ENCODE peak calls at places on chromosomes 11 and 22, in six cellular contexts. T, F, G, B, L and C are unnamed samples. For H3K4me1 and H3K27me3, the result is how much of the 10 kb centered on the place peaks cover.

GRCh38 chr22:19876314-19876940 is 21.8 kb upstream of the GNB1L start:
- ATAC-seq in T (no peak), F (no peak), G (no peak), B (no peak), L (no peak), C (no peak)

GRCh38 chr11:20639688-20640087 is 29.7 kb upstream of the NELL1 start:
- ATAC-seq in T (no peak), F (no peak), G (no peak), B (no peak), L (no peak), C (no peak)

GRCh38 chr11:35049906-35050531 is 89.0 kb upstream of the CD44 start:
- ATAC-seq in T (no peak), F (no peak), G (no peak), B (no peak), L (no peak), C (no peak)

GRCh38 chr11:82701847-82702520 is 31.7 kb downstream of the FAM181B start:
- ATAC-seq in T (no peak), F (no peak), G (no peak), B (no peak), L (peak), C (no peak)

GRCh38 chr11:108235633-108236032 is 12.8 kb downstream of the ATM start:
- ATAC-seq in T (no peak), F (no peak), G (no peak), B (no peak), L (no peak), C (no peak)

GRCh38 chr22:35308480-35308945 is 8.8 kb downstream of the TOM1 start:
- ATAC-seq in T (no peak), F (no peak), G (no peak), B (no peak), L (no peak), C (no peak)

GRCh38 chr11:107708787-107709186 is 3.1 kb downstream of the SLN start:
- ATAC-seq in T (no peak), F (peak), G (no peak), B (no peak), L (no peak), C (no peak)

GRCh38 chr11:94706211-94706610 is 61.9 kb upstream of the AMOTL1 start:
- ATAC-seq in T (peak), F (peak), G (peak), B (peak), L (no peak), C (no peak)

GRCh38 chr11:35178862-35179261 is 39.9 kb downstream of the CD44 start:
- ATAC-seq in T (no peak), F (no peak), G (peak), B (no peak), L (no peak), C (no peak)

GRCh38 chr11:68503281-68503687 is 42.7 kb downstream of the PPP6R3 start:
- ATAC-seq in T (no peak), F (no peak), G (no peak), B (no peak), L (no peak), C (no peak)

GRCh38 chr11:11244470-11245080 is 108.5 kb downstream of the CSNK2A3 start:
- ATAC-seq in T (no peak), F (no peak), G (no peak), B (no peak), L (no peak), C (no peak)

GRCh38 chr11:78420255-78420764 is 2.7 kb upstream of the GAB2 start:
- ATAC-seq in T (peak), F (no peak), G (no peak), B (no peak), L (no peak), C (peak)

GRCh38 chr11:129222158-129222557 is 30.0 kb upstream of the ARHGAP32 start:
- ATAC-seq in T (no peak), F (no peak), G (no peak), B (peak), L (no peak), C (no peak)

GRCh38 chr22:39091136-39092081 is 5.6 kb upstream of the APOBEC3H start:
- ATAC-seq in T (no peak), F (no peak), G (no peak), B (no peak), L (no peak), C (no peak)

GRCh38 chr11:47488111-47488510 is 39.2 kb upstream of the RAPSN start:
- ATAC-seq in T (no peak), F (no peak), G (no peak), B (no peak), L (peak), C (no peak)

GRCh38 chr11:59187587-59187986 is 15.7 kb downstream of the DTX4 start:
- ATAC-seq in T (peak), F (peak), G (no peak), B (peak), L (no peak), C (peak)

GRCh38 chr22:25749420-25750169 is 7.6 kb downstream of the MYO18B start:
- ATAC-seq in T (no peak), F (peak), G (no peak), B (no peak), L (no peak), C (no peak)
- H3K4me1 ChIP-seq in T (under half), F (half or more), G (under half), B (under half), L (under half), C (under half)

DNA sequence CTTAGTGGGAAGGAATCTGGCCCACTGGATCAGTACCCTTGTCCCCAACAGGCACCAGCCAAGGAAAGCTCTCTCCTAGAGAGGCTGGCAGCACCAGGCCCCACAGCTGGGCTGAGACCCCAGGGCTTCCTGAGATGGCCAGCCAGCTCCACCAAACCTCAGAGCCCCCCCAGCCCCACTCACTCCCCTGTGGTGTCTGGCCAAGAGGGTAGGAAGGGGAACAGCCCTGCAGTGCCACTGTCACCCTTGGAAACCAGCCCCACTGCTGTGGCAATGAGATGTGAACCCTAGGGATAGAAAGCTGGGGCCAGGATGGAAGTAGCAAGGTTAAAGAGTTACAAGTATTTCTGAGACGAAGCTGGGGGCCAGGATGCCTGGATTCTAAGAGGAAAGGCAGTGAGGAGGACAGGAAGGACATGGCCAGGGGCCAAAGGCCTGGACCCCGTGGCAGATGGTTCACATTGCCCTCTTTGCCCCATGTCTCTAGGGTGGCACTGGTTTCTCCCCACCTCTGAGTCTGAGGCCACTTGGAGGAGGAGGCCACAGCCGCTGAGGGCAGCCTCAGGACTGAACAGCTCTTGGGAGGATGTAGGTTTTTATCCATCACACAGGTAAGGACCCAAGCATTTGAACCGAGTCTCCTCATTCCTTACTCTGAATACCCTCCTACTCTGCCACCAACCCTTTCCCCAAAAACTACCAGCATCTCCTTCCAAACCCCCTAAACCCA is 28.8 kb downstream of the NRXN2 start:
- ATAC-seq in T (no peak), F (no peak), G (no peak), B (no peak), L (no peak), C (no peak)
- H3K27me3 ChIP-seq in T (under half), F (under half), G (under half), B (under half), L (half or more), C (under half)

GRCh38 chr22:49869091-49869830 is 15.6 kb downstream of the ZBED4 start:
- ATAC-seq in T (no peak), F (no peak), G (no peak), B (no peak), L (no peak), C (no peak)

GRCh38 chr22:49866646-49867045 is 13.0 kb downstream of the ZBED4 start:
- ATAC-seq in T (no peak), F (no peak), G (no peak), B (no peak), L (no peak), C (no peak)

GRCh38 chr22:49865156-49865555 is 11.5 kb downstream of the ZBED4 start:
- ATAC-seq in T (no peak), F (no peak), G (no peak), B (no peak), L (no peak), C (no peak)

GRCh38 chr22:49866134-49866533 is 12.5 kb downstream of the ZBED4 start:
- ATAC-seq in T (no peak), F (no peak), G (no peak), B (no peak), L (no peak), C (no peak)

GRCh38 chr22:49867303-49868250 is 13.9 kb downstream of the ZBED4 start:
- ATAC-seq in T (no peak), F (no peak), G (no peak), B (no peak), L (peak), C (peak)
- H3K4me1 ChIP-seq in T (under half), F (under half), G (under half), B (under half), L (under half), C (under half)

DNA sequence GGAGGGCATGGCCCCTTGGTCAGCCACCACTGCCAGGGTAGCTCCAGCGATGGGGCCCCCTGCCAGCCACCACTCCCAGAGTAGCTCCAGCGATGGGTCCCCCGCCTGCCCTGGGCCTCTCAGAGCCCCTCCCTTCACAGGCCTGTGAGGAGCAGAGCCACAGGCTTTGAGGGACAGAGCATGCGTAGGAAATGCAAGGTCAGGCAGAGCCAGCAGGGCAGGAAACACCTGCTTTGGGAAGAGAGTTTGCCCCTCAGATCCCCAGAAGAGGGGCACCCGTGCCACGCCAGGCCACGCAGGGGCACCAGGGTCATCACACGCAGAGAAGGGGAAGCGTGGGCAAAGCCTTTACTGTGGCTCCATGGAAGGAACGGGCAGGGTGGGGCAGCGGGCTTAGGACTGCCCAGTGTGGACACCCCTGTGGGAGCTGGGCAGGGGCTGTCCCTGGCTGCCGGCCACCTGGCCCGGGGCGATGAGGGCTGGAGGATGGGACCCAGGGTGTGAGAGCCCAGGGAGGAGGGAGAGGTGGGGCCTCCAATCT is 477.8 kb downstream of the BRD1 start:
- ATAC-seq in T (peak), F (no peak), G (no peak), B (no peak), L (no peak), C (no peak)
- H3K27me3 ChIP-seq in T (under half), F (under half), G (under half), B (under half), L (half or more), C (half or more)

DNA sequence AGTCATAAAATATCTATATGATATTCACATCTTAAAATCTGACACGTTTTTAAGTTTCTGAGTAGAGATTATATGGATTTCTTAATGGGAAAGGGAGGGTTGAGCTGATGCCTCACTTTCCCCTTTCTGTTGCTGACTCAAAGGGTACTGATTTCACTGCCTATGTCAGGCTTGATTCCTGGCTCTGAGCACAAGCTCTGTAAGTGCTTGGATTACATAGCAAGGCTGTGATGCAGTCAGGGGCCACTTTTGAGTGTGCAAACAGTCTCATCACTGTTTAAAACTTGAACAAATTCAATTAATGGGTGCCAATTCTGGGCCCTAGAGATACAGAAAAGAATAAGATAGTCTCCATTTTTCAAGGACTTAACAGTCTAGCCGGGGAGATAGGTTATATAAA is 14.4 kb downstream of the ATXN10 start:
- ATAC-seq in T (no peak), F (peak), G (no peak), B (no peak), L (no peak), C (no peak)
- H3K4me1 ChIP-seq in T (under half), F (half or more), G (half or more), B (half or more), L (under half), C (under half)

GRCh38 chr11:72637926-72638325 is 36.3 kb downstream of the PDE2A start:
- ATAC-seq in T (no peak), F (no peak), G (no peak), B (no peak), L (no peak), C (no peak)
- H3K27me3 ChIP-seq in T (under half), F (under half), G (under half), B (under half), L (half or more), C (under half)

GRCh38 chr22:22369962-22370265 is 125.3 kb downstream of the VPREB1 start:
- ATAC-seq in T (no peak), F (no peak), G (no peak), B (no peak), L (no peak), C (no peak)
- H3K4me1 ChIP-seq in T (under half), F (under half), G (under half), B (under half), L (under half), C (under half)

DNA sequence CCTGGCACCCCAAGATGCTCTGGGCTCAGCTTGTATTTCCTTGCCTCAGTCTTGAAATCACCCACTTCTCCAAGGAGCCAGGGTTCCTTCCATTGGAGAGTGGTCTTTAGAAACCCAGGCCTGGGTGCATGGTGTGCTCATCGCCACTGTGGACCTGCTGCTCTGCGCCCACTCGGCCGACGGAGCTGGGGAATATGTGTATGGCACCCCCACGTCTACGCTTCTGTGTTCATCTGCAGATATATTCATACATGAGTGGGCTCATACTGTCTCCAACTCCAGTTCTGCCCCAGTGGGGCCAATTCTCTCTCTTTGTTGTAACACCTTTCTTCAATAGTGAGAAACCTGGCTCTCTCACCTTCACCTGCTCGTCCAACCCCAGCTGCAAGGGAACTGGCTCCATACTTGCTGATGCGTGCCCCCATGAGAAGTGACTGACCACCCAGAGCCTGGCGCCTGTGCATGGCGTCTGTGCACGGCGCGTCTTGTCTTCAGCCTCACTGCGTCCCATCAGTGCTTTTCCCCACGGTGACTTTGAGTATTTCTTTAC is 39.8 kb downstream of the KCNQ1 start:
- ATAC-seq in T (no peak), F (no peak), G (no peak), B (no peak), L (no peak), C (no peak)
- H3K27me3 ChIP-seq in T (under half), F (under half), G (under half), B (under half), L (under half), C (half or more)

GRCh38 chr11:76148941-76149613 is 57.2 kb downstream of the WNT11 start:
- ATAC-seq in T (peak), F (no peak), G (no peak), B (no peak), L (peak), C (no peak)
- H3K4me1 ChIP-seq in T (under half), F (under half), G (under half), B (under half), L (half or more), C (under half)

DNA sequence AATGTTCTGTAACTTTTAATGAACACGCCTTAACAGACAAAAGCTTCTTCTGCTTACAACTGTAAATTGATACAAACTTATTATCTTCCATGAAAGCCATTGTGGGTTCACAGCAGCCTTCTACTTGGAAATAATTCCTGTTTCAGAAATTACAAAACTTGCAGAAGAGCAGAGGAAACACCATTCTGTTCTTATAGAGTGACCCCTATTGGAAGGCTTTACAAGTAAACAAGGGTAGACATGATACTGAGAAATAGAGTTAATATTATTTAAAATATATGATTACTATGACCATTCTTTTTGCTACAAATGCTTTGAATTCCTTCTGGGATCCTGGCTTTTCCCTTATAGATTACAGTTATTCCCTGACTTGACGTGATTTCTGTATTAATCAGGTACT is 32.4 kb upstream of the KCNA4 start:
- ATAC-seq in T (no peak), F (no peak), G (no peak), B (no peak), L (no peak), C (no peak)
- H3K27me3 ChIP-seq in T (under half), F (under half), G (under half), B (under half), L (under half), C (under half)